ENCODE peak calls at places on chromosomes 16 and 17, in seven cellular contexts. R, Q, K, F, N, J and Y are unnamed samples.

GRCh38 chr17:57916925-57917858 is 38.0 kb downstream of the CUEDC1 start:
- DNase-seq in Q (no peak), R (peak), F (no peak), N (no peak), K (peak), J (no peak), Y (no peak)

GRCh38 chr17:43389022-43389947 is 9.5 kb upstream of the ARL4D start:
- DNase-seq in K (peak), J (peak), F (peak), Q (peak), R (peak), N (peak), Y (peak)

GRCh38 chr17:35080536-35080935 is 17.0 kb upstream of the RFFL start:
- DNase-seq in R (no peak), Q (no peak), K (no peak), F (no peak), J (no peak), N (peak), Y (no peak)

GRCh38 chr17:62808576-62808970 is 459 bp upstream of the MARCHF10 start:
- DNase-seq in Q (no peak), F (no peak), R (no peak), J (no peak), N (no peak), K (peak), Y (no peak)

GRCh38 chr17:52158450-52159042 is at the start of gene CA10:
- DNase-seq in R (no peak), K (peak), J (no peak), Q (no peak), N (peak), F (no peak), Y (no peak)

GRCh38 chr16:1552129-1552528 is 18.7 kb downstream of the TMEM204 start:
- DNase-seq in Q (no peak), F (no peak), R (no peak), J (no peak), N (no peak), K (no peak), Y (no peak)

GRCh38 chr16:61105544-61105943 is 930.7 kb downstream of the CDH8 start:
- DNase-seq in Q (no peak), J (no peak), F (no peak), K (no peak), R (no peak), N (no peak), Y (no peak)

GRCh38 chr17:78716814-78717393 is 65.2 kb downstream of the CYTH1 start:
- DNase-seq in Q (peak), R (no peak), N (no peak), J (peak), F (no peak), K (peak), Y (peak)

GRCh38 chr16:55499281-55499680 is 9.6 kb upstream of the LPCAT2 start:
- DNase-seq in R (no peak), K (no peak), Q (peak), F (no peak), J (no peak), N (no peak), Y (no peak)

GRCh38 chr17:1147664-1148063 is 32.1 kb downstream of the ABR start:
- DNase-seq in R (no peak), Q (peak), F (no peak), K (peak), N (no peak), J (peak), Y (peak)

GRCh38 chr16:80681436-80681835 is 123.0 kb downstream of the CDYL2 start:
- DNase-seq in J (no peak), F (no peak), Q (no peak), N (no peak), K (no peak), R (no peak), Y (no peak)

GRCh38 chr17:1561420-1562177 is 993 bp downstream of the PITPNA start:
- DNase-seq in K (no peak), F (no peak), R (peak), N (peak), Q (peak), J (no peak), Y (peak)

GRCh38 chr16:58026139-58026704 is 668 bp downstream of the MMP15 start:
- DNase-seq in N (peak), Q (peak), J (no peak), F (no peak), K (no peak), R (no peak), Y (peak)

GRCh38 chr16:11016993-11017392 is 72.6 kb downstream of the CLEC16A start:
- DNase-seq in Q (peak), K (peak), N (no peak), R (no peak), J (no peak), F (no peak), Y (peak)

GRCh38 chr17:58324409-58325288 is 3.9 kb downstream of the TSPOAP1 start:
- DNase-seq in R (no peak), N (no peak), J (no peak), K (peak), F (no peak), Q (no peak), Y (no peak)

GRCh38 chr17:73126716-73127473 is 34.4 kb upstream of the SLC39A11 start:
- DNase-seq in N (no peak), J (no peak), F (no peak), K (no peak), R (no peak), Q (no peak), Y (no peak)

GRCh38 chr16:2438121-2438520 is 8.9 kb downstream of the CCNF start:
- DNase-seq in J (no peak), K (no peak), F (no peak), Q (no peak), N (no peak), R (no peak), Y (no peak)

GRCh38 chr17:54887787-54888186 is 12.9 kb upstream of the TOM1L1 start:
- DNase-seq in F (no peak), R (no peak), N (no peak), Q (no peak), J (no peak), K (no peak), Y (no peak)

GRCh38 chr17:32912218-32912897 is 15.6 kb upstream of the TMEM98 start:
- DNase-seq in Q (peak), N (no peak), K (no peak), F (no peak), R (no peak), J (peak), Y (peak)